ENCODE peak calls at places on chromosomes 3 and 15, in five cellular contexts. H, E, X, O and G are unnamed samples.
A peak's percentile ranks its signal among the peaks of the same experiment; 100 is the strongest.

GRCh38 chr15:37824717-37825382 is 109.6 kb upstream of the TMCO5A start:
- DNase-seq in H (no peak), E (no peak), X (no peak), O (no peak), G (no peak)

GRCh38 chr3:36707623-36708409 is 56.5 kb downstream of the DCLK3 start:
- DNase-seq in H (no peak), E (no peak), X (no peak), O (no peak), G (no peak)

GRCh38 chr15:66389098-66389858 is 2.6 kb downstream of the MAP2K1 start:
- DNase-seq in H (no peak), E (no peak), X (no peak), O (no peak), G (no peak)

GRCh38 chr15:31858026-31858425 is 172.3 kb upstream of the CHRNA7 start:
- DNase-seq in H (no peak), E (no peak), X (no peak), O (no peak), G (no peak)

GRCh38 chr3:632571-633170 is 436.1 kb downstream of the CHL1 start:
- DNase-seq in H (no peak), E (peak; percentile 82), X (peak; percentile 23), O (peak; percentile 19), G (peak; percentile 72)

GRCh38 chr3:32175607-32176197 is 62.8 kb upstream of the CMTM8 start:
- DNase-seq in H (peak; percentile 46), E (peak; percentile 90), X (no peak), O (peak; percentile 58), G (peak; percentile 81)

GRCh38 chr3:30354513-30354912 is 251.9 kb upstream of the TGFBR2 start:
- DNase-seq in H (no peak), E (no peak), X (peak; percentile 55), O (no peak), G (no peak)

GRCh38 chr3:69493157-69493556 is 107.3 kb upstream of the FRMD4B start:
- DNase-seq in H (no peak), E (no peak), X (no peak), O (no peak), G (no peak)

GRCh38 chr15:78879517-78880241 is 7.0 kb downstream of the MORF4L1 start:
- DNase-seq in H (no peak), E (no peak), X (no peak), O (no peak), G (no peak)

GRCh38 chr3:60890226-60890625 is 361.0 kb downstream of the FHIT start:
- DNase-seq in H (no peak), E (no peak), X (no peak), O (no peak), G (no peak)

GRCh38 chr3:108477511-108478147 is 32.8 kb downstream of the MYH15 start:
- DNase-seq in H (peak; percentile 59), E (peak; percentile 70), X (peak; percentile 53), O (peak; percentile 36), G (peak; percentile 66)

GRCh38 chr3:131880948-131881347 is 153.9 kb downstream of the CPNE4 start:
- DNase-seq in H (no peak), E (no peak), X (no peak), O (no peak), G (no peak)

GRCh38 chr3:65170357-65171090 is 482.7 kb upstream of the ADAMTS9 start:
- DNase-seq in H (no peak), E (peak; percentile 44), X (peak; percentile 89), O (no peak), G (no peak)

GRCh38 chr3:155737844-155738460 is 6.9 kb downstream of the PLCH1 start:
- DNase-seq in H (no peak), E (peak; percentile 15), X (no peak), O (peak; percentile 54), G (no peak)